ENCODE peak calls at places on chromosomes 13 and 19, in four cellular contexts. I, Q, A and K are unnamed samples.
A peak's percentile ranks its signal among the peaks of the same experiment; 100 is the strongest.

GRCh38 chr19:3785938-3786824 is at the start of gene MATK:
- DNase-seq in Q (no peak), A (no peak), I (no peak), K (no peak)

GRCh38 chr13:52652980-52653303 is 306 bp downstream of the SUGT1 start:
- DNase-seq in Q (no peak), A (no peak), I (no peak), K (no peak)

GRCh38 chr19:13103961-13104847 is 1.5 kb upstream of the LYL1 start:
- DNase-seq in A (no peak), Q (no peak), I (no peak), K (no peak)

GRCh38 chr19:17184381-17184841 is 30.7 kb upstream of the USE1 start:
- DNase-seq in Q (no peak), I (no peak), A (no peak), K (no peak)

GRCh38 chr13:35789335-35790166 is 313.1 kb upstream of the MAB21L1 start:
- DNase-seq in A (peak; percentile 71), I (peak; percentile 70), Q (peak; percentile 79), K (no peak)

GRCh38 chr19:51810228-51810627 is 15.3 kb downstream of the FPR3 start:
- DNase-seq in A (peak; percentile 32), I (peak; percentile 26), Q (peak; percentile 32), K (no peak)

GRCh38 chr13:86932935-86933334 is 738.2 kb upstream of the SLITRK5 start:
- DNase-seq in I (no peak), Q (peak; percentile 50), A (no peak), K (no peak)

GRCh38 chr19:11263726-11264125 is 1.4 kb upstream of the DOCK6 start:
- DNase-seq in I (no peak), A (no peak), Q (no peak), K (no peak)

GRCh38 chr19:39009001-39009400 is 23.3 kb downstream of the FBXO27 start:
- DNase-seq in Q (no peak), I (no peak), A (no peak), K (no peak)

GRCh38 chr13:79736356-79736755 is 255.4 kb downstream of the NDFIP2 start:
- DNase-seq in Q (no peak), I (no peak), A (no peak), K (no peak)

GRCh38 chr19:13095934-13096890 is 6.4 kb downstream of the LYL1 start:
- DNase-seq in I (no peak), A (no peak), Q (no peak), K (no peak)

GRCh38 chr13:38223093-38223492 is 126.6 kb upstream of the UFM1 start:
- DNase-seq in Q (peak; percentile 73), A (peak; percentile 64), I (peak; percentile 40), K (no peak)

GRCh38 chr13:85543144-85543543 is 256.1 kb downstream of the SLITRK6 start:
- DNase-seq in I (no peak), Q (peak; percentile 41), A (no peak), K (no peak)

GRCh38 chr19:3837332-3837731 is 31.5 kb downstream of the ZFR2 start:
- DNase-seq in I (no peak), Q (no peak), A (no peak), K (no peak)

GRCh38 chr19:5588906-5589676 is 21.3 kb upstream of the TINCR start:
- DNase-seq in Q (peak; percentile 23), I (no peak), A (no peak), K (no peak)

GRCh38 chr13:65724261-65724660 is 1505.9 kb downstream of the PCDH9 start:
- DNase-seq in A (peak; percentile 80), Q (peak; percentile 88), I (peak; percentile 80), K (no peak)

GRCh38 chr13:62706035-62706434 is 1290.4 kb upstream of the PCDH20 start:
- DNase-seq in A (no peak), Q (no peak), I (no peak), K (no peak)

GRCh38 chr13:43558942-43559341 is 227.8 kb downstream of the ENOX1 start:
- DNase-seq in A (no peak), Q (no peak), I (peak; percentile 62), K (no peak)

GRCh38 chr13:37106642-37107041 is 1.2 kb upstream of the CSNK1A1L start:
- DNase-seq in Q (peak; percentile 69), I (no peak), A (no peak), K (no peak)

GRCh38 chr13:80245162-80245733 is 95.7 kb downstream of the SPRY2 start:
- DNase-seq in I (no peak), Q (no peak), A (no peak), K (no peak)

GRCh38 chr13:50365683-50366391 is 350.6 kb downstream of the KCNRG start:
- DNase-seq in A (no peak), I (no peak), Q (peak; percentile 23), K (no peak)

GRCh38 chr19:18153555-18154134 is 682 bp downstream of the PIK3R2 start:
- DNase-seq in A (no peak), I (no peak), Q (no peak), K (no peak)

GRCh38 chr19:47094557-47095517 is 18.7 kb downstream of the ZC3H4 start:
- DNase-seq in Q (peak; percentile 47), A (no peak), I (no peak), K (no peak)

GRCh38 chr13:101453784-101454201 is 1.3 kb downstream of the ITGBL1 start:
- DNase-seq in I (peak; percentile 31), A (no peak), Q (no peak), K (no peak)
- TF ChIP-seq CTCF in I (no peak), A (no peak), Q (peak; percentile 24), K (no peak)

GRCh38 chr19:37989855-37990254 is 82.8 kb downstream of the SIPA1L3 start:
- DNase-seq in I (no peak), Q (no peak), A (no peak), K (no peak)

GRCh38 chr19:37988758-37989635 is 82.0 kb downstream of the SIPA1L3 start:
- DNase-seq in A (no peak), Q (peak; percentile 65), I (no peak), K (no peak)

GRCh38 chr19:37986048-37986750 is 79.2 kb downstream of the SIPA1L3 start:
- DNase-seq in Q (no peak), A (no peak), I (no peak), K (no peak)

GRCh38 chr19:37990362-37990761 is 83.4 kb downstream of the SIPA1L3 start:
- DNase-seq in Q (peak; percentile 28), A (no peak), I (no peak), K (no peak)

DNA sequence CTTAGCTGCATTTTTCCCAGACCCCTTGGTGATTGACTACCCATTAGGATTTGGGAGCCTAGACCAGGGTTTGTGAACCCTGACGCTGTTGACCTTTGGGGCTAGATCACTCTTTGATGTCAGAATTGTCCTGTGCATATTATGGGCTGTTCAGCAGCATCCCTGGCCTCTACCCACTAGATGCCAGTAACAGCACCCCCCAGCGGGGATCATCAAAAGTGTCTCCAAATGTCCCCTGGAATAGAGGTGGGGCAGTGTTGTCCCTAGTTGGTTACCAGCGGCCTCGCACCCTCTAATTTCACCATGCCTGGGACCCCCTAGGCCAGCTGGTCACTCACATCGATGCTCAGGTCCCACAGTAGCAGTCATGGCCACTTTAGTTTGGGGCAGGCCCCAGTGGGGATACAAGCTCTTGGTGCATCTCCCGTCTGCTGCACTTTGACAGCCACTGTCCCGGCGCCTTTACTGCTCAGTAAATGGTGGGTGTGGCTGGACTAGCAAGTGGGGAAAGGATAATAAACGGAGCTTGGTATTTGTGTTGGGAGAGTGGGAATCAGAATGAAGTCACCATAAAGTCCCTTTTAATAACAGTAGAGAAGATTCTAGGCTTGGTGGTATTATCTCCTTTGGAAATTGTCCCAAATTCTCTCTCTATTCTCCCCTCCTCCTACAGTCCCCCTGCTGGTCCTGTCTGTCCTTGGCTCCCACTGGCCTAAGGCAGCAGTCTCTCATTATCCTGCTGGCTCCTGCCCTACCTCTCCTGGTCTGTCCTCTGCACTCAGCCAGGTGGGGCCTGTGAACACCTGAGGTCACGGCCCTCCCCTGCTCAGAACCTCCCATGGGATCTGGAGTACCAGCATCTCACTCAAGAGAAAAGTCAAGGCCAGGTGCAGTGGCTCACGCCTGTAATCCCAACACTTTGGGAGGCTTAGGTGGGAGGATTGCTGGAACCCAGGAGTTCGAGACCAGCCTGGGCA is 80.6 kb downstream of the SIPA1L3 start:
- DNase-seq in I (no peak), A (no peak), Q (no peak), K (no peak)
- TF ChIP-seq CTCF in I (peak; percentile 15), A (peak; percentile 23), Q (peak; percentile 31), K (no peak)

GRCh38 chr13:69579351-69579750 is 528.3 kb upstream of the ATXN8OS start:
- DNase-seq in I (no peak), Q (no peak), A (no peak), K (no peak)
- TF ChIP-seq CTCF in I (no peak), Q (no peak), A (no peak), K (no peak)

DNA sequence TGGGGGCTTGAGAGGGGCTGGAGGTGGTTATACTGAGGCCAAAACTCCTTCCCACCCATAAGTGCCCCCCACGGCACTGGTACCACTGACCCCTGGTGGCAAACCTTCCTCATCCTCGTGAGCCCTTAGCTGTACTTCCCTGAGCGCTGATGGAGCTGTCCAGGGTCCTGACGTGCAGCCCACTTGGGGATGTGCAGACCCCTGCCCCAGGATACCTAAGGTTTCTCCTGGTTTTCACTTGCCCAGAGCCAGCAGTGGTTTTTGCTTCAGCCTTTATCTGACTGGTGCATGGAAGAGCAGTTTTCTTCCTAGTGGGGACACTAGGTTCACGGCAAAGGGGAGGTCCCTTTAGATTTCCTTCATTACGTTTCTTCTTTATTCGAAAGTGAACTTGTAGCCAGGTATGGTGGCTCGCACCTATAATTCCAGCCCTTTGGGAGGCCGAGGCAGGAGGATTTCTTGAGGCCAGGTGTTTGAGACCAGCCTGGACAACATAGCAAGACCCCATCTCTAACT is 28.7 kb upstream of the KCTD15 start:
- DNase-seq in A (peak; percentile 26), Q (peak; percentile 31), I (no peak), K (no peak)
- TF ChIP-seq CTCF in A (peak; percentile 21), Q (peak; percentile 40), I (peak; percentile 31), K (no peak)

DNA sequence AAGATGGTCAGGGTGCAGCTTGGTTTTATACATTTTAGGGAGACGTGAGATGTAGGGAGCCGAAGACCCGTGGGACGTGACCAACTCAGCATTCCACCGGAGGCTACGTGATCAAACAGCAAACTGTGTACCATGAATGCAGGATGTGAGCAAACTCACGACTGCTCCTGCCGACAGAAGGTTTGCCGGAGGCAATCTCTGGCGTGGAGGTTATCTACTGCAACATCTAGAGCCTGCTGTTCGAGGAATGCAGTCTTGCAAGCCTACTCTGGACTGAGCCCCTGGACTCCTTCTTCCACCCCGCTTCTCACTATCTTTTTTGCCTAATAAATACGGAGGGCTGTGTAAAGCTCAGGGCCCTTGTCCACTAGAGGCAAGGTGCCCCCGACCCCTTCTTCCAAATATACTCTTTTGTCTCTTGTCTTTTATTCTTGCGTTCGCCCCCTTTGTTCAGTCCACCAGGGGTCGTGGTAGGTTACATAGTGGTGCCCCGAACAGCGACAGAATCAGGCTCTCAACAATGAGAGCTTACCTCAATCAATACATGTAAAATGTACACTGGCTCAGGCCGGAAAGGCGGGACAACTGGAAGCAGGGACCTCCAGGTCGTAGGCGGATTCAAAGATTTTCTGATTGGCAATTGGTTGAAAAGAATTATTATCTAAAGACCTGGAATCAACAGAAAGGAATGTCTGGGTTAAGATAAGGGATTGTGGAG is 8.9 kb upstream of the OR1I1 start:
- DNase-seq in I (no peak), A (peak; percentile 2), Q (no peak), K (no peak)
- TF ChIP-seq CTCF in I (no peak), A (no peak), Q (no peak), K (no peak)

DNA sequence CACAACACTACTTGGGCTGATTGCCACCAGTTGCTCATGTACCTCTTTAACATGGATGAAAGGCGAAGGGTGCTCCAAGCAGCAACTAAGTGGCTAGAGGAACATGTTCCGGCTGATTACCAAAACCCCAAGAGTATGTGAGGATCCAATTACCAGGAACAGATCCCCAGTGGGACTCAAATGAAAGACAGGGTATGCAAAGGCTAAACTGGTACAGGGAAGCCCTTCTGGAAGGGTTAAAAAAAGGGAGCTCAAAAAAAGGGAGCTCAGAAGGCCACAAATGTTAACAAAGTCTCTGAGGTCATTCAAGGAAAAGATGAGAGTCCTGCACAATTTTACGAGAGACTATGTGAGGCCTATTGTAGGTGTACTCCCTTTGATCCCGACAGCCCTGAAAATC is 604.7 kb downstream of the UQCRFS1 start:
- DNase-seq in I (no peak), A (no peak), Q (no peak), K (no peak)
- TF ChIP-seq CTCF in I (no peak), A (no peak), Q (no peak), K (no peak)